ENCODE peak calls at places on chromosomes 6 and 20, in five cellular contexts. One of them, this sample, is unnamed.

GRCh38 chr6:118724211-118724610 is 72.8 kb upstream of the CEP85L start:
- DNase-seq in SK-N-SH: no peak
- DNase-seq in H1: no peak
- DNase-seq in HepG2: no peak
- DNase-seq in K562: no peak
- DNase-seq in this sample: no peak

GRCh38 chr6:37819802-37820712 is 530 bp downstream of the ZFAND3 start:
- DNase-seq in H1: peak
- DNase-seq in K562: peak
- DNase-seq in SK-N-SH: peak
- DNase-seq in HepG2: peak
- DNase-seq in this sample: peak

GRCh38 chr20:23049933-23050838 is 714 bp upstream of the THBD start:
- DNase-seq in K562: no peak
- DNase-seq in SK-N-SH: no peak
- DNase-seq in H1: peak
- DNase-seq in HepG2: no peak
- DNase-seq in this sample: no peak

GRCh38 chr6:44339763-44340625 is 2.5 kb upstream of the SPATS1 start:
- DNase-seq in H1: no peak
- DNase-seq in SK-N-SH: no peak
- DNase-seq in K562: no peak
- DNase-seq in HepG2: no peak
- DNase-seq in this sample: no peak

GRCh38 chr6:56046576-56046975 is 171.2 kb upstream of the BMP5 start:
- DNase-seq in K562: no peak
- DNase-seq in H1: no peak
- DNase-seq in HepG2: no peak
- DNase-seq in SK-N-SH: no peak
- DNase-seq in this sample: no peak

GRCh38 chr6:90537723-90538407 is 49.0 kb downstream of the MAP3K7 start:
- DNase-seq in HepG2: no peak
- DNase-seq in H1: no peak
- DNase-seq in SK-N-SH: no peak
- DNase-seq in K562: peak
- DNase-seq in this sample: no peak

GRCh38 chr6:42338573-42339218 is 113.0 kb downstream of the TRERF1 start:
- DNase-seq in HepG2: no peak
- DNase-seq in K562: peak
- DNase-seq in SK-N-SH: no peak
- DNase-seq in H1: no peak
- DNase-seq in this sample: peak

GRCh38 chr6:21595265-21595950 is 1.9 kb downstream of the SOX4 start:
- DNase-seq in H1: no peak
- DNase-seq in K562: no peak
- DNase-seq in HepG2: no peak
- DNase-seq in SK-N-SH: peak
- DNase-seq in this sample: no peak

GRCh38 chr20:49572857-49573256 is 4.9 kb upstream of the PTGIS start:
- DNase-seq in H1: no peak
- DNase-seq in HepG2: no peak
- DNase-seq in K562: no peak
- DNase-seq in SK-N-SH: no peak
- DNase-seq in this sample: no peak

GRCh38 chr6:110358536-110359148 is 493 bp upstream of the METTL24 start:
- DNase-seq in HepG2: no peak
- DNase-seq in H1: no peak
- DNase-seq in K562: no peak
- DNase-seq in SK-N-SH: no peak
- DNase-seq in this sample: no peak

GRCh38 chr6:162973141-162973872 is 245.5 kb downstream of the PACRG start:
- DNase-seq in K562: no peak
- DNase-seq in SK-N-SH: no peak
- DNase-seq in H1: no peak
- DNase-seq in HepG2: no peak
- DNase-seq in this sample: no peak

GRCh38 chr6:168871535-168872106 is 382.0 kb downstream of the THBS2 start:
- DNase-seq in HepG2: no peak
- DNase-seq in H1: no peak
- DNase-seq in K562: no peak
- DNase-seq in SK-N-SH: no peak
- DNase-seq in this sample: no peak

GRCh38 chr6:33954453-33954852 is 150.7 kb upstream of the MLN start:
- DNase-seq in SK-N-SH: no peak
- DNase-seq in K562: no peak
- DNase-seq in H1: no peak
- DNase-seq in HepG2: no peak
- DNase-seq in this sample: no peak

GRCh38 chr6:19605624-19606023 is 231.5 kb upstream of the ID4 start:
- DNase-seq in K562: no peak
- DNase-seq in SK-N-SH: no peak
- DNase-seq in HepG2: no peak
- DNase-seq in H1: no peak
- DNase-seq in this sample: no peak

GRCh38 chr6:128327890-128328289 is 192.5 kb downstream of the PTPRK start:
- DNase-seq in SK-N-SH: peak
- DNase-seq in K562: peak
- DNase-seq in H1: peak
- DNase-seq in HepG2: peak
- DNase-seq in this sample: peak

GRCh38 chr6:87382861-87383260 is 24.9 kb upstream of the CFAP206 start:
- DNase-seq in K562: no peak
- DNase-seq in SK-N-SH: peak
- DNase-seq in HepG2: no peak
- DNase-seq in H1: no peak
- DNase-seq in this sample: no peak

GRCh38 chr6:41255638-41256246 is 27.6 kb downstream of the TREML4 start:
- DNase-seq in HepG2: no peak
- DNase-seq in H1: no peak
- DNase-seq in SK-N-SH: no peak
- DNase-seq in K562: no peak
- DNase-seq in this sample: no peak

GRCh38 chr20:60584221-60584620 is 626.0 kb downstream of the CDH26 start:
- DNase-seq in HepG2: no peak
- DNase-seq in K562: no peak
- DNase-seq in SK-N-SH: no peak
- DNase-seq in H1: no peak
- DNase-seq in this sample: no peak

DNA sequence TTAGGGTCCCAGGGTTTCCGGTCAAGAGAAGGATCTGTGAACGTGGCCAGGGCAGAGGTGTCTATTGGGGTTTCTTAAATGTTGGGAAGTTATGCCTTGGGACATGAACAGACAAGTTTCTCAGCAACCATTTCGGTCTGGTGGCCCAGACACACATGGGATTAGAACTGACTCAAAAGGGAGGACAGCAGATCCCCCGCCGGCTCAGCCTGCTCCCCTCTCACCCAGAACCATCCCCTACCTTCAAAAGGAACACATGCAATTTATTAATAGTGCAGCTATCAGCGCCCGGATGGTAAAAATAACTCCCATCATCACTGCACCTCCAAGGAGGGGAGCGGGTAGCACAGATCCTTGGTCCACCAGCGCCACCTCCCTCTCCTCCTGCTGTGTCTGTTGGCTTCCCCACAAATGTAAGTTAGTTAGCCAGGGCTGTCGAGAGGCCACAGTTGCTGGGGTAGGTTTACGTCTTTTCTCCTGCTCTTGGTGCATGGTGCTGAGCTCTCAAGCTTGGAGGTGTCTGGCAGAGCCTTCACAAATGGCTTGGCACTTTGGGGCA is 77.1 kb downstream of the TRAM2 start:
- DNase-seq in H1: peak
- DNase-seq in SK-N-SH: no peak
- DNase-seq in K562: no peak
- DNase-seq in HepG2: no peak
- DNase-seq in this sample: no peak
- TF ChIP-seq SIN3A in H1: no peak
- TF ChIP-seq SIN3A in SK-N-SH: no peak
- TF ChIP-seq SIN3A in K562: no peak
- TF ChIP-seq SIN3A in HepG2: no peak
- TF ChIP-seq SIN3A in this sample: no peak

DNA sequence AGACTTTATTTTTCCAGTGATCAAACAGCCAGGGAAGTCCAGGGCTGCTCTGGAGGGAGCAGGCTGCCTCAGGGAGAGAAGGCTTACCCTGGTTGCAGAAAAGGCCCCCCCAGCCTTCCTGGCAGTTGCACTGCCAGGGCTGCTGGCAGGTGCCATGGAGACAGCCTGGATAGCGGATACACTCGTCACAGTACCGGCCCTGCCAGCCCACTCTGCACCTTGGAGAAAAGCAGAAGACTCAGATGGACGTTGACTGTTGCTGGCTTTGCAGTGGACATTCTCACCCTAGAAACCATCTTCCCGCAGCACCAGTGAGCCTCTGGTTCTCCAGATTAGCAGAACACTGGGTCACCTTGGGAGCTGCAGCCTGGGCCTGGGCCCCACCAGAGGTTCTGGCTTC is 5.4 kb downstream of the DLL1 start:
- DNase-seq in H1: no peak
- DNase-seq in HepG2: no peak
- DNase-seq in K562: no peak
- DNase-seq in SK-N-SH: no peak
- DNase-seq in this sample: no peak
- TF ChIP-seq SIN3A in H1: no peak
- TF ChIP-seq SIN3A in HepG2: no peak
- TF ChIP-seq SIN3A in K562: no peak
- TF ChIP-seq SIN3A in SK-N-SH: no peak
- TF ChIP-seq SIN3A in this sample: no peak

GRCh38 chr6:26240157-26240980 is 124.6 kb upstream of the BTN3A2 start:
- DNase-seq in K562: no peak
- DNase-seq in SK-N-SH: peak
- DNase-seq in H1: peak
- DNase-seq in HepG2: no peak
- DNase-seq in this sample: no peak
- TF ChIP-seq SIN3A in K562: no peak
- TF ChIP-seq SIN3A in SK-N-SH: peak
- TF ChIP-seq SIN3A in H1: peak
- TF ChIP-seq SIN3A in HepG2: no peak
- TF ChIP-seq SIN3A in this sample: no peak

GRCh38 chr6:126180585-126180984 is 159.3 kb upstream of the CENPW start:
- DNase-seq in K562: peak
- DNase-seq in HepG2: peak
- DNase-seq in SK-N-SH: no peak
- DNase-seq in H1: no peak
- DNase-seq in this sample: peak

GRCh38 chr6:126174697-126175096 is 165.2 kb upstream of the CENPW start:
- DNase-seq in HepG2: no peak
- DNase-seq in H1: no peak
- DNase-seq in K562: no peak
- DNase-seq in SK-N-SH: no peak
- DNase-seq in this sample: no peak

GRCh38 chr6:126172151-126172550 is 167.8 kb upstream of the CENPW start:
- DNase-seq in H1: no peak
- DNase-seq in HepG2: no peak
- DNase-seq in K562: no peak
- DNase-seq in SK-N-SH: no peak
- DNase-seq in this sample: no peak

GRCh38 chr6:126175251-126175650 is 164.7 kb upstream of the CENPW start:
- DNase-seq in SK-N-SH: no peak
- DNase-seq in HepG2: no peak
- DNase-seq in H1: no peak
- DNase-seq in K562: no peak
- DNase-seq in this sample: no peak

DNA sequence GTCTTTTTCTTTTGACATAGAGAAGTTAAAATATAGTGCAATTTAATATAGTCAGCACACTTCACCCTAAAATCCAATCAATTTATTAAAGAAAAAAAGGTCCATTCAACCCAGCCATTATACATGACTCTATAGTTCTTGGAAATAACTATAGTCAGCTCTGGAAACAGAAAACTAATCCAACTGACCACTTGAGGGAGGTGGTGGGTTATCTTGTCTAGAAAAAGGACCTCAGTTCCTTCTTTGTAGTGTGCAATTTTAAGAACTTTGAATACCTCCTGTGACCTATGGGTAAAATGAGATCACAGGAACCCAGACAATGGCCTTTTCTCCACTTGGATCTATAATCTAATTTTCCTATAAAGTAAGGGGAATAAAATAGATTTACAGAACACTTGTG is 163.6 kb upstream of the CENPW start:
- DNase-seq in H1: no peak
- DNase-seq in SK-N-SH: peak
- DNase-seq in HepG2: peak
- DNase-seq in K562: peak
- DNase-seq in this sample: no peak
- TF ChIP-seq SIN3A in H1: no peak
- TF ChIP-seq SIN3A in SK-N-SH: no peak
- TF ChIP-seq SIN3A in HepG2: no peak
- TF ChIP-seq SIN3A in K562: no peak
- TF ChIP-seq SIN3A in this sample: no peak

DNA sequence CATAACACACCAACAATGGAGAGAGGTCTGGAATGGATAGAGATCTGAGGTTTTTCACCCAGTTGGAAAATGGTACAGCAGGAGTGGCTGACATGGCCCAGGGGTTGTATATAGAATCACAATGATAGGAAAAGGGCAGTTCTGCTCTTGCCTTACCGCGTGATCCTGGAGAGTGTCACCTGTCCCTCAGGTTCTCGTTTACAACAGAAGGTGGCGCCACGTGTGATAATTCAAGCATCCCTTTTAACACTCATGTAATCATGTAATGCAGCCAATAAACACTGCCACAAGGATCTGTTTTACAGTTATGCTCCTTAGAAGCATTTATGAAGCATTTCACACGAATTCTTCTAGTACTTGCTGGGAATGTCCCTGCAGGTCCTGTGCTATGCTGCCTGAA is 12.9 kb upstream of the WFDC2 start:
- DNase-seq in HepG2: peak
- DNase-seq in SK-N-SH: no peak
- DNase-seq in H1: peak
- DNase-seq in K562: peak
- DNase-seq in this sample: peak
- TF ChIP-seq SIN3A in HepG2: no peak
- TF ChIP-seq SIN3A in SK-N-SH: no peak
- TF ChIP-seq SIN3A in H1: no peak
- TF ChIP-seq SIN3A in K562: no peak
- TF ChIP-seq SIN3A in this sample: no peak

GRCh38 chr6:52531396-52531795 is 45.5 kb downstream of the TRAM2 start:
- DNase-seq in K562: no peak
- DNase-seq in H1: no peak
- DNase-seq in HepG2: no peak
- DNase-seq in SK-N-SH: no peak
- DNase-seq in this sample: no peak
- TF ChIP-seq SIN3A in K562: no peak
- TF ChIP-seq SIN3A in H1: no peak
- TF ChIP-seq SIN3A in HepG2: no peak
- TF ChIP-seq SIN3A in SK-N-SH: no peak
- TF ChIP-seq SIN3A in this sample: no peak

DNA sequence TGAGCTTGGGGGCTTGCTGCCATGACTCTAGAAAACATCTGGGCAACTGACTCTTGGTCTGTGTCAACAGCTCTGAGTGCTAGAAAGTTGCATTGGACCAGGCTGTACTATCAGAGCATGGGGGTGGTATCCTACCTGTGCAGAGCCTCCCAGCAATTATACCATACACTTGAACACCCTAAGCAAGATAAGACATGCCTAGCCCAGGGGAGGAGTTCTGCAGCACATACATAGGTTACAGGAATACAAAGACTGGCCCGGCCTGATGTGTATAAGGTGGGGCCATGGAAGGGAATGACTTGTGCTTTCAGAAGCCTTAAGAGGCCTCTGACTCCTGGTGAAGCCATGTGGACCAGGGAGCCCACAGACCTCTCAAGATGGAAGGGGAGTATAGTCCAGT is 11.4 kb upstream of the MOCS1 start:
- DNase-seq in K562: peak
- DNase-seq in H1: no peak
- DNase-seq in HepG2: no peak
- DNase-seq in SK-N-SH: no peak
- DNase-seq in this sample: no peak
- TF ChIP-seq SIN3A in K562: no peak
- TF ChIP-seq SIN3A in H1: no peak
- TF ChIP-seq SIN3A in HepG2: no peak
- TF ChIP-seq SIN3A in SK-N-SH: no peak
- TF ChIP-seq SIN3A in this sample: no peak